ENCODE peak calls at places on chromosomes 3 and 15, in four cellular contexts. One of them, this sample, is unnamed.

GRCh38 chr3:71998995-71999673 is 214.2 kb upstream of the PROK2 start:
- DNase-seq in neuronal stem cell: no peak
- DNase-seq in mesenchymal stem cell: peak; percentile 67
- DNase-seq in H1: no peak
- DNase-seq in this sample: no peak

GRCh38 chr3:46312996-46313395 is 40.9 kb upstream of the CCR2 start:
- DNase-seq in neuronal stem cell: no peak
- DNase-seq in mesenchymal stem cell: peak; percentile 27
- DNase-seq in H1: no peak
- DNase-seq in this sample: no peak

GRCh38 chr3:126460386-126460785 is 15.3 kb downstream of the ZXDC start:
- DNase-seq in neuronal stem cell: no peak
- DNase-seq in mesenchymal stem cell: no peak
- DNase-seq in H1: no peak
- DNase-seq in this sample: no peak

GRCh38 chr3:183618542-183618941 is 16.9 kb upstream of the KLHL24 start:
- DNase-seq in neuronal stem cell: no peak
- DNase-seq in mesenchymal stem cell: no peak
- DNase-seq in H1: no peak
- DNase-seq in this sample: no peak

GRCh38 chr3:64575211-64575844 is 112.5 kb downstream of the ADAMTS9 start:
- DNase-seq in neuronal stem cell: no peak
- DNase-seq in mesenchymal stem cell: peak; percentile 21
- DNase-seq in H1: no peak
- DNase-seq in this sample: peak; percentile 55

GRCh38 chr3:172305552-172305951 is 142.7 kb downstream of the GHSR start:
- DNase-seq in neuronal stem cell: no peak
- DNase-seq in mesenchymal stem cell: peak; percentile 70
- DNase-seq in H1: no peak
- DNase-seq in this sample: no peak

GRCh38 chr3:9786209-9786739 is 6.0 kb downstream of the TADA3 start:
- DNase-seq in neuronal stem cell: no peak
- DNase-seq in mesenchymal stem cell: no peak
- DNase-seq in H1: no peak
- DNase-seq in this sample: no peak

GRCh38 chr3:116034797-116035196 is 410.5 kb downstream of the LSAMP start:
- DNase-seq in neuronal stem cell: no peak
- DNase-seq in mesenchymal stem cell: no peak
- DNase-seq in H1: no peak
- DNase-seq in this sample: no peak

GRCh38 chr3:79018671-79019136 is 749.1 kb downstream of the ROBO1 start:
- DNase-seq in neuronal stem cell: peak; percentile 49
- DNase-seq in mesenchymal stem cell: peak; percentile 77
- DNase-seq in H1: no peak
- DNase-seq in this sample: peak; percentile 59

GRCh38 chr3:159928071-159928491 is 60.6 kb upstream of the IL12A start:
- DNase-seq in neuronal stem cell: no peak
- DNase-seq in mesenchymal stem cell: peak; percentile 54
- DNase-seq in H1: no peak
- DNase-seq in this sample: no peak

GRCh38 chr3:40846466-40846865 is 321.7 kb downstream of the ZNF621 start:
- DNase-seq in neuronal stem cell: no peak
- DNase-seq in mesenchymal stem cell: no peak
- DNase-seq in H1: no peak
- DNase-seq in this sample: no peak

GRCh38 chr15:27061739-27062138 is 90.8 kb downstream of the GABRG3 start:
- DNase-seq in neuronal stem cell: no peak
- DNase-seq in mesenchymal stem cell: no peak
- DNase-seq in H1: no peak
- DNase-seq in this sample: no peak

GRCh38 chr3:98778852-98779379 is 15.8 kb downstream of the ST3GAL6 start:
- DNase-seq in neuronal stem cell: no peak
- DNase-seq in mesenchymal stem cell: peak; percentile 97
- DNase-seq in H1: no peak
- DNase-seq in this sample: no peak

GRCh38 chr3:152200476-152201422 is 68.0 kb upstream of the MBNL1 start:
- DNase-seq in neuronal stem cell: no peak
- DNase-seq in mesenchymal stem cell: no peak
- DNase-seq in H1: no peak
- DNase-seq in this sample: no peak
- H2BK5ac ChIP-seq in neuronal stem cell: no peak overlapping the region
- H2BK5ac ChIP-seq in mesenchymal stem cell: no peak overlapping the region
- H2BK5ac ChIP-seq in H1: no peak overlapping the region
- H2BK5ac ChIP-seq in this sample: no peak overlapping the region

GRCh38 chr15:100890059-100890720 is 10.6 kb downstream of the ALDH1A3 start:
- DNase-seq in neuronal stem cell: no peak
- DNase-seq in mesenchymal stem cell: no peak
- DNase-seq in H1: no peak
- DNase-seq in this sample: no peak

GRCh38 chr15:100891316-100892012 is 11.8 kb downstream of the ALDH1A3 start:
- DNase-seq in neuronal stem cell: peak; percentile 43
- DNase-seq in mesenchymal stem cell: peak; percentile 14
- DNase-seq in H1: no peak
- DNase-seq in this sample: no peak

GRCh38 chr15:100889359-100890058 is 9.9 kb downstream of the ALDH1A3 start:
- DNase-seq in neuronal stem cell: no peak
- DNase-seq in mesenchymal stem cell: peak; percentile 38
- DNase-seq in H1: no peak
- DNase-seq in this sample: no peak

GRCh38 chr15:100892013-100892355 is 12.4 kb downstream of the ALDH1A3 start:
- DNase-seq in neuronal stem cell: no peak
- DNase-seq in mesenchymal stem cell: no peak
- DNase-seq in H1: no peak
- DNase-seq in this sample: no peak

GRCh38 chr15:100890850-100891249 is 11.2 kb downstream of the ALDH1A3 start:
- DNase-seq in neuronal stem cell: no peak
- DNase-seq in mesenchymal stem cell: no peak
- DNase-seq in H1: no peak
- DNase-seq in this sample: no peak
- H2BK12ac ChIP-seq in neuronal stem cell: no peak overlapping the region
- H2BK12ac ChIP-seq in mesenchymal stem cell: no peak overlapping the region
- H2BK12ac ChIP-seq in H1: no peak overlapping the region
- H2BK12ac ChIP-seq in this sample: no peak overlapping the region

GRCh38 chr3:73493543-73494314 is 131.0 kb downstream of the PDZRN3 start:
- DNase-seq in neuronal stem cell: no peak
- DNase-seq in mesenchymal stem cell: peak; percentile 30
- DNase-seq in H1: no peak
- DNase-seq in this sample: no peak
- H2BK15ac ChIP-seq in neuronal stem cell: no peak overlapping the region
- H2BK15ac ChIP-seq in mesenchymal stem cell: no peak overlapping the region
- H2BK15ac ChIP-seq in H1: no peak overlapping the region
- H2BK15ac ChIP-seq in this sample: no peak overlapping the region

GRCh38 chr3:99863002-99863401 is 45.3 kb downstream of the CMSS1 start:
- DNase-seq in neuronal stem cell: no peak
- DNase-seq in mesenchymal stem cell: no peak
- DNase-seq in H1: no peak
- DNase-seq in this sample: no peak
- H2BK5ac ChIP-seq in neuronal stem cell: no peak overlapping the region
- H2BK5ac ChIP-seq in mesenchymal stem cell: no peak overlapping the region
- H2BK5ac ChIP-seq in H1: no peak overlapping the region
- H2BK5ac ChIP-seq in this sample: no peak overlapping the region

GRCh38 chr3:194688207-194688711 is 2.6 kb downstream of the FAM43A start:
- DNase-seq in neuronal stem cell: peak; percentile 11
- DNase-seq in mesenchymal stem cell: peak; percentile 46
- DNase-seq in H1: no peak
- DNase-seq in this sample: peak; percentile 64
- H2BK12ac ChIP-seq in neuronal stem cell: no peak overlapping the region
- H2BK12ac ChIP-seq in mesenchymal stem cell: peak overlapping the region; percentile 50
- H2BK12ac ChIP-seq in H1: no peak overlapping the region
- H2BK12ac ChIP-seq in this sample: no peak overlapping the region